ENCODE peak calls at places on chromosome 13, in seven cellular contexts. One of them, this sample, is unnamed.

GRCh38 chr13:38415233-38415632 is 65.6 kb downstream of the UFM1 start:
- DNase-seq in left ventricle myocardium inferior: no peak
- DNase-seq in AG04450: no peak
- DNase-seq in CD8-positive, alpha-beta T cell: no peak
- DNase-seq in keratinocyte: no peak
- DNase-seq in breast epithelium: no peak
- DNase-seq in heart left ventricle: peak
- DNase-seq in this sample: no peak

GRCh38 chr13:35856721-35857346 is 274.3 kb downstream of the DCLK1 start:
- DNase-seq in left ventricle myocardium inferior: no peak
- DNase-seq in AG04450: no peak
- DNase-seq in CD8-positive, alpha-beta T cell: no peak
- DNase-seq in keratinocyte: no peak
- DNase-seq in breast epithelium: no peak
- DNase-seq in heart left ventricle: no peak
- DNase-seq in this sample: no peak

GRCh38 chr13:111646464-111646855 is 326.0 kb downstream of the TEX29 start:
- DNase-seq in left ventricle myocardium inferior: no peak
- DNase-seq in AG04450: no peak
- DNase-seq in CD8-positive, alpha-beta T cell: no peak
- DNase-seq in keratinocyte: no peak
- DNase-seq in breast epithelium: no peak
- DNase-seq in heart left ventricle: no peak
- DNase-seq in this sample: no peak

GRCh38 chr13:24618219-24618955 is 61.8 kb upstream of the ATP12A start:
- DNase-seq in left ventricle myocardium inferior: no peak
- DNase-seq in AG04450: no peak
- DNase-seq in CD8-positive, alpha-beta T cell: peak
- DNase-seq in keratinocyte: no peak
- DNase-seq in breast epithelium: no peak
- DNase-seq in heart left ventricle: no peak
- DNase-seq in this sample: no peak

GRCh38 chr13:30748717-30749116 is 13.4 kb downstream of the ALOX5AP start:
- DNase-seq in left ventricle myocardium inferior: no peak
- DNase-seq in AG04450: no peak
- DNase-seq in CD8-positive, alpha-beta T cell: no peak
- DNase-seq in keratinocyte: no peak
- DNase-seq in breast epithelium: no peak
- DNase-seq in heart left ventricle: no peak
- DNase-seq in this sample: no peak

GRCh38 chr13:43074824-43075510 is 51.6 kb downstream of the DNAJC15 start:
- DNase-seq in left ventricle myocardium inferior: no peak
- DNase-seq in AG04450: no peak
- DNase-seq in CD8-positive, alpha-beta T cell: no peak
- DNase-seq in keratinocyte: no peak
- DNase-seq in breast epithelium: no peak
- DNase-seq in heart left ventricle: no peak
- DNase-seq in this sample: no peak

GRCh38 chr13:94128430-94128829 is 351.1 kb downstream of the DCT start:
- DNase-seq in left ventricle myocardium inferior: no peak
- DNase-seq in AG04450: no peak
- DNase-seq in CD8-positive, alpha-beta T cell: no peak
- DNase-seq in keratinocyte: no peak
- DNase-seq in breast epithelium: no peak
- DNase-seq in heart left ventricle: peak
- DNase-seq in this sample: no peak

GRCh38 chr13:52158629-52159158 is 703 bp downstream of the NEK3 start:
- DNase-seq in left ventricle myocardium inferior: peak
- DNase-seq in AG04450: no peak
- DNase-seq in CD8-positive, alpha-beta T cell: no peak
- DNase-seq in keratinocyte: no peak
- DNase-seq in breast epithelium: no peak
- DNase-seq in heart left ventricle: peak
- DNase-seq in this sample: peak

GRCh38 chr13:112688560-112689497 is 1.0 kb upstream of the ATP11A start:
- DNase-seq in left ventricle myocardium inferior: no peak
- DNase-seq in AG04450: no peak
- DNase-seq in CD8-positive, alpha-beta T cell: peak
- DNase-seq in keratinocyte: no peak
- DNase-seq in breast epithelium: no peak
- DNase-seq in heart left ventricle: peak
- DNase-seq in this sample: no peak

DNA sequence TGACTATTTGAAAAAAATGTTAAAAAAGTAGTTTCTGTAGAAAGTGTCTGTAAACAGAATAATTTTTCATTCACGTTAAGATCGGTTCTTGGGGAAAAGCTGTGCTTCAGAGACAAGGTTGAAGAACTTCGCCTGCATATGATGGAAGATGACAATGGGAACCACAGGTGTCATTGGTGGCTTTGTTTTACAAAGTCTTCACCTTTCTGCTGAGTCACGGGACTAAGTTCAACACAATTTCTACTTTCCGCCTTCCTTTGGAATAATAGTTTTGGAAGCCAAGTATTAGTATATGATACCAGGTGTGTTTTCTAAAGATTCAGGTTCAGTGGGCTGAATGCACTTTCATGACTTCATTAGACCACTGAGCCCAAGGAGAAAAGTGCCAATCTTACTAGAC is 155.6 kb upstream of the RNF113B start:
- DNase-seq in left ventricle myocardium inferior: no peak
- DNase-seq in AG04450: no peak
- DNase-seq in CD8-positive, alpha-beta T cell: no peak
- DNase-seq in keratinocyte: no peak
- DNase-seq in breast epithelium: no peak
- DNase-seq in heart left ventricle: no peak
- DNase-seq in this sample: no peak
- H3K27ac ChIP-seq in left ventricle myocardium inferior: no peak
- H3K27ac ChIP-seq in AG04450: no peak
- H3K27ac ChIP-seq in CD8-positive, alpha-beta T cell: no peak
- H3K27ac ChIP-seq in keratinocyte: no peak
- H3K27ac ChIP-seq in breast epithelium: no peak
- H3K27ac ChIP-seq in heart left ventricle: no peak
- H3K27ac ChIP-seq in this sample: no peak

DNA sequence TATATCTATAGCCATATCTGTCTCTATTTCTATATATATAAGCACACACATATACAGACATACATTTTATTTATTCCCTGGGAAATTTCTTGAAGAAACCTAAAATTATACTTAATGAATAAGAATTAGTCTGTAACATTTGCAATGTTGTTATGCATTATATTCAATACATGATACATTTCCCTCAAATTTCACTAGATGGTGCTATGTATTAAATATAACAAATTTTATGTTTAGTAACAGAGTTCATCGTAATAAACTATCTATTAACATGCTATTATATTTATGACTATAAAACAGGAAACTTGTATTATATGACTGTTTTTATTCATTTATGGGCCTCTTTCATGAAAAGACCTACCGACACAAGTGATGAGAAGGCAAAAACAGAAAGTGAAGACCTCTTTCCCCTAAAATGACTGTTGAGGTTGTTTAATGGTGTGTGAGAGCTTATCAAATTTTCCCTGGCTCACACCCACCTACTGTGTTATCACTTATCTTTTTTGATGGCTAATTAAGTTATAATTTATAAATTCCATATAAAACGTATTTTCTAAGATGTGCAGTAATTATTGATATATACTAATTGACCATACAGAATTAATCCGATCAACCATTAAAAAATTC is 881.9 kb downstream of the SLITRK6 start:
- DNase-seq in left ventricle myocardium inferior: no peak
- DNase-seq in AG04450: no peak
- DNase-seq in CD8-positive, alpha-beta T cell: no peak
- DNase-seq in keratinocyte: no peak
- DNase-seq in breast epithelium: no peak
- DNase-seq in heart left ventricle: no peak
- DNase-seq in this sample: no peak
- TF ChIP-seq CTCF in left ventricle myocardium inferior: peak
- TF ChIP-seq CTCF in AG04450: peak
- TF ChIP-seq CTCF in CD8-positive, alpha-beta T cell: no peak
- TF ChIP-seq CTCF in keratinocyte: no peak
- TF ChIP-seq CTCF in breast epithelium: no peak
- TF ChIP-seq CTCF in heart left ventricle: no peak
- TF ChIP-seq CTCF in this sample: no peak

GRCh38 chr13:27794921-27795717 is 2.8 kb downstream of the GSX1 start:
- DNase-seq in left ventricle myocardium inferior: no peak
- DNase-seq in AG04450: no peak
- DNase-seq in CD8-positive, alpha-beta T cell: no peak
- DNase-seq in keratinocyte: no peak
- DNase-seq in breast epithelium: no peak
- DNase-seq in heart left ventricle: no peak
- DNase-seq in this sample: no peak

GRCh38 chr13:27794075-27794691 is 1.9 kb downstream of the GSX1 start:
- DNase-seq in left ventricle myocardium inferior: no peak
- DNase-seq in AG04450: no peak
- DNase-seq in CD8-positive, alpha-beta T cell: no peak
- DNase-seq in keratinocyte: no peak
- DNase-seq in breast epithelium: no peak
- DNase-seq in heart left ventricle: no peak
- DNase-seq in this sample: no peak

GRCh38 chr13:27796544-27797227 is 4.4 kb downstream of the GSX1 start:
- DNase-seq in left ventricle myocardium inferior: no peak
- DNase-seq in AG04450: no peak
- DNase-seq in CD8-positive, alpha-beta T cell: no peak
- DNase-seq in keratinocyte: no peak
- DNase-seq in breast epithelium: no peak
- DNase-seq in heart left ventricle: no peak
- DNase-seq in this sample: no peak

GRCh38 chr13:27795718-27796019 is 3.4 kb downstream of the GSX1 start:
- DNase-seq in left ventricle myocardium inferior: no peak
- DNase-seq in AG04450: no peak
- DNase-seq in CD8-positive, alpha-beta T cell: no peak
- DNase-seq in keratinocyte: no peak
- DNase-seq in breast epithelium: no peak
- DNase-seq in heart left ventricle: no peak
- DNase-seq in this sample: no peak

GRCh38 chr13:27797228-27797624 is 4.9 kb downstream of the GSX1 start:
- DNase-seq in left ventricle myocardium inferior: no peak
- DNase-seq in AG04450: no peak
- DNase-seq in CD8-positive, alpha-beta T cell: no peak
- DNase-seq in keratinocyte: no peak
- DNase-seq in breast epithelium: no peak
- DNase-seq in heart left ventricle: no peak
- DNase-seq in this sample: peak
- H3K4me3 ChIP-seq in left ventricle myocardium inferior: peak
- H3K4me3 ChIP-seq in AG04450: no peak
- H3K4me3 ChIP-seq in CD8-positive, alpha-beta T cell: no peak
- H3K4me3 ChIP-seq in keratinocyte: no peak
- H3K4me3 ChIP-seq in breast epithelium: no peak
- H3K4me3 ChIP-seq in heart left ventricle: no peak
- H3K4me3 ChIP-seq in this sample: no peak

GRCh38 chr13:73215807-73216206 is 157.0 kb downstream of the KLF5 start:
- DNase-seq in left ventricle myocardium inferior: no peak
- DNase-seq in AG04450: no peak
- DNase-seq in CD8-positive, alpha-beta T cell: no peak
- DNase-seq in keratinocyte: no peak
- DNase-seq in breast epithelium: no peak
- DNase-seq in heart left ventricle: no peak
- DNase-seq in this sample: peak

GRCh38 chr13:73204916-73205315 is 146.1 kb downstream of the KLF5 start:
- DNase-seq in left ventricle myocardium inferior: no peak
- DNase-seq in AG04450: no peak
- DNase-seq in CD8-positive, alpha-beta T cell: no peak
- DNase-seq in keratinocyte: no peak
- DNase-seq in breast epithelium: no peak
- DNase-seq in heart left ventricle: no peak
- DNase-seq in this sample: no peak

GRCh38 chr13:73212482-73212881 is 153.7 kb downstream of the KLF5 start:
- DNase-seq in left ventricle myocardium inferior: no peak
- DNase-seq in AG04450: no peak
- DNase-seq in CD8-positive, alpha-beta T cell: no peak
- DNase-seq in keratinocyte: no peak
- DNase-seq in breast epithelium: no peak
- DNase-seq in heart left ventricle: no peak
- DNase-seq in this sample: no peak

GRCh38 chr13:73210218-73210883 is 151.5 kb downstream of the KLF5 start:
- DNase-seq in left ventricle myocardium inferior: no peak
- DNase-seq in AG04450: no peak
- DNase-seq in CD8-positive, alpha-beta T cell: no peak
- DNase-seq in keratinocyte: no peak
- DNase-seq in breast epithelium: no peak
- DNase-seq in heart left ventricle: no peak
- DNase-seq in this sample: no peak
- H3K27ac ChIP-seq in left ventricle myocardium inferior: no peak
- H3K27ac ChIP-seq in AG04450: no peak
- H3K27ac ChIP-seq in CD8-positive, alpha-beta T cell: no peak
- H3K27ac ChIP-seq in keratinocyte: no peak
- H3K27ac ChIP-seq in breast epithelium: no peak
- H3K27ac ChIP-seq in heart left ventricle: no peak
- H3K27ac ChIP-seq in this sample: no peak

GRCh38 chr13:100987993-100988392 is 313.4 kb upstream of the TMTC4 start:
- DNase-seq in left ventricle myocardium inferior: no peak
- DNase-seq in AG04450: peak
- DNase-seq in CD8-positive, alpha-beta T cell: no peak
- DNase-seq in keratinocyte: no peak
- DNase-seq in breast epithelium: no peak
- DNase-seq in heart left ventricle: no peak
- DNase-seq in this sample: peak
- TF ChIP-seq CTCF in left ventricle myocardium inferior: no peak
- TF ChIP-seq CTCF in AG04450: peak
- TF ChIP-seq CTCF in CD8-positive, alpha-beta T cell: no peak
- TF ChIP-seq CTCF in keratinocyte: no peak
- TF ChIP-seq CTCF in breast epithelium: no peak
- TF ChIP-seq CTCF in heart left ventricle: no peak
- TF ChIP-seq CTCF in this sample: peak

GRCh38 chr13:99969934-99970760 is 1.4 kb downstream of the ZIC5 start:
- DNase-seq in left ventricle myocardium inferior: no peak
- DNase-seq in AG04450: no peak
- DNase-seq in CD8-positive, alpha-beta T cell: no peak
- DNase-seq in keratinocyte: no peak
- DNase-seq in breast epithelium: no peak
- DNase-seq in heart left ventricle: no peak
- DNase-seq in this sample: no peak

GRCh38 chr13:99971576-99972189 is at the start of gene ZIC5:
- DNase-seq in left ventricle myocardium inferior: no peak
- DNase-seq in AG04450: no peak
- DNase-seq in CD8-positive, alpha-beta T cell: no peak
- DNase-seq in keratinocyte: no peak
- DNase-seq in breast epithelium: no peak
- DNase-seq in heart left ventricle: no peak
- DNase-seq in this sample: no peak

GRCh38 chr13:99969368-99969933 is 2.1 kb downstream of the ZIC5 start:
- DNase-seq in left ventricle myocardium inferior: no peak
- DNase-seq in AG04450: no peak
- DNase-seq in CD8-positive, alpha-beta T cell: no peak
- DNase-seq in keratinocyte: no peak
- DNase-seq in breast epithelium: no peak
- DNase-seq in heart left ventricle: no peak
- DNase-seq in this sample: no peak

GRCh38 chr13:99972190-99972731 is 694 bp upstream of the ZIC5 start:
- DNase-seq in left ventricle myocardium inferior: no peak
- DNase-seq in AG04450: no peak
- DNase-seq in CD8-positive, alpha-beta T cell: no peak
- DNase-seq in keratinocyte: no peak
- DNase-seq in breast epithelium: no peak
- DNase-seq in heart left ventricle: no peak
- DNase-seq in this sample: no peak

GRCh38 chr13:99970761-99971575 is 599 bp downstream of the ZIC5 start:
- DNase-seq in left ventricle myocardium inferior: no peak
- DNase-seq in AG04450: no peak
- DNase-seq in CD8-positive, alpha-beta T cell: no peak
- DNase-seq in keratinocyte: no peak
- DNase-seq in breast epithelium: no peak
- DNase-seq in heart left ventricle: no peak
- DNase-seq in this sample: no peak
- H3K4me3 ChIP-seq in left ventricle myocardium inferior: peak
- H3K4me3 ChIP-seq in AG04450: no peak
- H3K4me3 ChIP-seq in CD8-positive, alpha-beta T cell: no peak
- H3K4me3 ChIP-seq in keratinocyte: no peak
- H3K4me3 ChIP-seq in breast epithelium: no peak
- H3K4me3 ChIP-seq in heart left ventricle: no peak
- H3K4me3 ChIP-seq in this sample: peak